ENCODE peak calls at places on chromosomes 6 and 20, in six cellular contexts. I is omental fat pad; G is fibroblast of pulmonary artery; A is activated naive CD4-positive, alpha-beta T cell treated with anti-CD3 and anti-CD28 coated beads, Interleukin-2, amount 10 ng/mL, durations not matched to agents 7 days and 5 days; V is EL; Q is IMR-90. K is an unnamed sample.

GRCh38 chr20:23515250-23515939 is 24.5 kb downstream of the CST8 start:
- DNase-seq in A (no peak), G (no peak), Q (peak), I (no peak), V (peak), K (no peak)

GRCh38 chr6:125699591-125699990 is 49.8 kb upstream of the HEY2 start:
- DNase-seq in I (no peak), Q (no peak), V (no peak), A (no peak), G (no peak), K (no peak)

GRCh38 chr20:5734559-5735137 is 15.6 kb upstream of the SHLD1 start:
- DNase-seq in V (peak), I (no peak), Q (peak), A (no peak), G (no peak), K (no peak)

GRCh38 chr20:31695849-31696804 is 26.5 kb downstream of the BCL2L1 start:
- DNase-seq in I (no peak), A (no peak), V (peak), G (peak), Q (peak), K (no peak)

GRCh38 chr6:15623282-15624116 is 39.3 kb downstream of the DTNBP1 start:
- DNase-seq in I (no peak), G (peak), V (no peak), A (no peak), Q (peak), K (peak)

GRCh38 chr20:44600758-44601562 is 18.6 kb downstream of the PKIG start:
- DNase-seq in I (peak), V (no peak), Q (peak), A (no peak), G (no peak), K (no peak)

GRCh38 chr20:46999821-47000465 is 105.3 kb downstream of the EYA2 start:
- DNase-seq in Q (no peak), I (no peak), V (no peak), G (no peak), A (no peak), K (no peak)

GRCh38 chr6:134537146-134537555 is 219.2 kb upstream of the SGK1 start:
- DNase-seq in G (peak), V (peak), Q (peak), I (no peak), A (no peak), K (no peak)

GRCh38 chr6:4873928-4874327 is 97.7 kb downstream of the CDYL start:
- DNase-seq in V (no peak), A (no peak), I (no peak), Q (no peak), G (no peak), K (no peak)

GRCh38 chr6:15079288-15079817 is 166.5 kb upstream of the JARID2 start:
- DNase-seq in V (no peak), Q (no peak), A (no peak), G (no peak), I (no peak), K (no peak)

GRCh38 chr20:47705497-47705856 is 79.8 kb downstream of the SULF2 start:
- DNase-seq in A (no peak), V (no peak), I (no peak), G (peak), Q (no peak), K (no peak)

GRCh38 chr6:17536586-17536985 is 63.5 kb upstream of the FAM8A1 start:
- DNase-seq in V (no peak), A (no peak), G (no peak), Q (no peak), I (no peak), K (no peak)

K was measured in Kasumi-1.